ENCODE peak calls at places on chromosomes 16 and 17, in five cellular contexts. One of them, this sample, is unnamed.

GRCh38 chr17:44033841-44034408 is 19.2 kb upstream of the TMEM101 start:
- DNase-seq in SK-N-SH: no peak
- DNase-seq in IMR-90: no peak
- DNase-seq in K562: no peak
- DNase-seq in GM12878: no peak
- DNase-seq in this sample: no peak

GRCh38 chr17:73748521-73748920 is 104.3 kb upstream of the SDK2 start:
- DNase-seq in K562: no peak
- DNase-seq in GM12878: no peak
- DNase-seq in SK-N-SH: no peak
- DNase-seq in IMR-90: no peak
- DNase-seq in this sample: no peak

GRCh38 chr16:2719328-2720062 is 529 bp downstream of the PRSS27 start:
- DNase-seq in IMR-90: no peak
- DNase-seq in GM12878: no peak
- DNase-seq in K562: no peak
- DNase-seq in SK-N-SH: no peak
- DNase-seq in this sample: no peak

GRCh38 chr17:40110457-40110856 is 10.1 kb upstream of the NR1D1 start:
- DNase-seq in IMR-90: no peak
- DNase-seq in GM12878: no peak
- DNase-seq in K562: no peak
- DNase-seq in SK-N-SH: peak
- DNase-seq in this sample: no peak

GRCh38 chr16:23255000-23255399 is 47.1 kb upstream of the SCNN1B start:
- DNase-seq in SK-N-SH: no peak
- DNase-seq in IMR-90: no peak
- DNase-seq in GM12878: no peak
- DNase-seq in K562: no peak
- DNase-seq in this sample: no peak

GRCh38 chr16:69520413-69520799 is 45.4 kb upstream of the NFAT5 start:
- DNase-seq in IMR-90: no peak
- DNase-seq in K562: no peak
- DNase-seq in SK-N-SH: no peak
- DNase-seq in GM12878: no peak
- DNase-seq in this sample: no peak

GRCh38 chr17:65755799-65756198 is 194.4 kb upstream of the AXIN2 start:
- DNase-seq in IMR-90: peak
- DNase-seq in SK-N-SH: no peak
- DNase-seq in K562: no peak
- DNase-seq in GM12878: no peak
- DNase-seq in this sample: no peak

GRCh38 chr17:8012996-8013640 is 10.7 kb downstream of the GUCY2D start:
- DNase-seq in GM12878: no peak
- DNase-seq in IMR-90: no peak
- DNase-seq in SK-N-SH: no peak
- DNase-seq in K562: no peak
- DNase-seq in this sample: no peak

GRCh38 chr17:49015924-49016774 is 19.0 kb downstream of the IGF2BP1 start:
- DNase-seq in IMR-90: peak
- DNase-seq in K562: no peak
- DNase-seq in SK-N-SH: no peak
- DNase-seq in GM12878: no peak
- DNase-seq in this sample: peak

GRCh38 chr16:68281368-68282063 is 17.2 kb downstream of the SLC7A6 start:
- DNase-seq in K562: no peak
- DNase-seq in IMR-90: no peak
- DNase-seq in GM12878: no peak
- DNase-seq in SK-N-SH: no peak
- DNase-seq in this sample: no peak

GRCh38 chr17:72606656-72607055 is 485.8 kb downstream of the SLC39A11 start:
- DNase-seq in GM12878: no peak
- DNase-seq in SK-N-SH: no peak
- DNase-seq in K562: no peak
- DNase-seq in IMR-90: no peak
- DNase-seq in this sample: no peak

GRCh38 chr16:9058211-9058610 is 33.2 kb upstream of the HAPSTR1 start:
- DNase-seq in SK-N-SH: no peak
- DNase-seq in GM12878: no peak
- DNase-seq in IMR-90: no peak
- DNase-seq in K562: no peak
- DNase-seq in this sample: no peak

GRCh38 chr17:72416054-72416691 is 295.4 kb downstream of the SOX9 start:
- DNase-seq in GM12878: peak
- DNase-seq in IMR-90: no peak
- DNase-seq in K562: no peak
- DNase-seq in SK-N-SH: peak
- DNase-seq in this sample: no peak

GRCh38 chr17:33229499-33229898 is 63.6 kb downstream of the ASIC2 start:
- DNase-seq in IMR-90: no peak
- DNase-seq in GM12878: no peak
- DNase-seq in K562: no peak
- DNase-seq in SK-N-SH: no peak
- DNase-seq in this sample: no peak

GRCh38 chr17:3512512-3513171 is 36.8 kb downstream of the ASPA start:
- DNase-seq in K562: no peak
- DNase-seq in GM12878: no peak
- DNase-seq in IMR-90: peak
- DNase-seq in SK-N-SH: no peak
- DNase-seq in this sample: no peak

GRCh38 chr16:23508589-23509440 is 1.5 kb downstream of the GGA2 start:
- DNase-seq in GM12878: no peak
- DNase-seq in K562: peak
- DNase-seq in IMR-90: no peak
- DNase-seq in SK-N-SH: no peak
- DNase-seq in this sample: no peak

GRCh38 chr17:79601604-79602420 is 9.0 kb downstream of the RBFOX3 start:
- DNase-seq in IMR-90: no peak
- DNase-seq in SK-N-SH: no peak
- DNase-seq in K562: no peak
- DNase-seq in GM12878: no peak
- DNase-seq in this sample: no peak

GRCh38 chr17:37168731-37169353 is 206.9 kb upstream of the C17orf78 start:
- DNase-seq in SK-N-SH: no peak
- DNase-seq in IMR-90: no peak
- DNase-seq in GM12878: no peak
- DNase-seq in K562: no peak
- DNase-seq in this sample: no peak

GRCh38 chr17:72996791-72997190 is 95.7 kb downstream of the SLC39A11 start:
- DNase-seq in IMR-90: no peak
- DNase-seq in K562: no peak
- DNase-seq in SK-N-SH: no peak
- DNase-seq in GM12878: no peak
- DNase-seq in this sample: no peak

GRCh38 chr16:84562174-84562815 is 55.6 kb downstream of the COTL1 start:
- DNase-seq in SK-N-SH: no peak
- DNase-seq in GM12878: peak
- DNase-seq in K562: no peak
- DNase-seq in IMR-90: no peak
- DNase-seq in this sample: no peak

GRCh38 chr17:79478051-79478461 is 132.8 kb downstream of the RBFOX3 start:
- DNase-seq in SK-N-SH: no peak
- DNase-seq in IMR-90: no peak
- DNase-seq in K562: peak
- DNase-seq in GM12878: no peak
- DNase-seq in this sample: no peak

GRCh38 chr16:20409398-20410152 is at the start of gene ACSM5:
- DNase-seq in SK-N-SH: no peak
- DNase-seq in GM12878: no peak
- DNase-seq in IMR-90: no peak
- DNase-seq in K562: no peak
- DNase-seq in this sample: no peak

DNA sequence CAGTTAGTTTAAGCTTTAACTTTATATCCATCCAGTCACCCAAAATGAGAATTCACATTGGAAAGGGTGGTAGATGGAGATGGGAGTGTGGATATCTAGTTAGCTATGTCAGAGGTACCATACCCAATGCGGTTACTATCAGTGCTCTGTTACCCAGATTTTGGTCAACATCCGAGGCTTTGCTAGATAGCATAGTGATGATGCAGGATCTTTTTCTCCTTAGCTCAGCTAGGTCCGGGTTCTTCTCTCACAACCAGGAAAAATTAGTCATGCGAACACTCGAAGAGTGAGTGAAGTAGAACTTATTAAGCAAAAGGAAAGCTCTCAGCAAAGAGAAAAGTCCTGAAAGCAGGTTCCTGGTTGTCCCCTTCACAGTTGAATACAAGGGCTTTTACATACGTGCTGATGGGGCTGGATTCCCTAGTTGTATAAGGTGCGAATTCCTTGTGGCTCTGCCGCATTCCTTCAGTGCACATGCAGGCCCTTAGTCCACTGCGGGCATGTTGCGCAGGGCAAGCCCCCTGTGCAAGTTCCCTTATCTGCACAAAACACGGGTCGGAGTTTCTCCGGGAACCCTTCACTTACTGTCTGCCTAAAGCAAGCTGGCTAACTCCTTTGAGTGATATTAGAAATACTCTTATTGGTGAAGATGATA is 73.2 kb upstream of the FAM20A start:
- DNase-seq in SK-N-SH: no peak
- DNase-seq in IMR-90: no peak
- DNase-seq in GM12878: no peak
- DNase-seq in K562: no peak
- DNase-seq in this sample: no peak
- TF ChIP-seq RCOR1 in SK-N-SH: no peak
- TF ChIP-seq RCOR1 in IMR-90: no peak
- TF ChIP-seq RCOR1 in GM12878: no peak
- TF ChIP-seq RCOR1 in K562: no peak
- TF ChIP-seq RCOR1 in this sample: no peak

DNA sequence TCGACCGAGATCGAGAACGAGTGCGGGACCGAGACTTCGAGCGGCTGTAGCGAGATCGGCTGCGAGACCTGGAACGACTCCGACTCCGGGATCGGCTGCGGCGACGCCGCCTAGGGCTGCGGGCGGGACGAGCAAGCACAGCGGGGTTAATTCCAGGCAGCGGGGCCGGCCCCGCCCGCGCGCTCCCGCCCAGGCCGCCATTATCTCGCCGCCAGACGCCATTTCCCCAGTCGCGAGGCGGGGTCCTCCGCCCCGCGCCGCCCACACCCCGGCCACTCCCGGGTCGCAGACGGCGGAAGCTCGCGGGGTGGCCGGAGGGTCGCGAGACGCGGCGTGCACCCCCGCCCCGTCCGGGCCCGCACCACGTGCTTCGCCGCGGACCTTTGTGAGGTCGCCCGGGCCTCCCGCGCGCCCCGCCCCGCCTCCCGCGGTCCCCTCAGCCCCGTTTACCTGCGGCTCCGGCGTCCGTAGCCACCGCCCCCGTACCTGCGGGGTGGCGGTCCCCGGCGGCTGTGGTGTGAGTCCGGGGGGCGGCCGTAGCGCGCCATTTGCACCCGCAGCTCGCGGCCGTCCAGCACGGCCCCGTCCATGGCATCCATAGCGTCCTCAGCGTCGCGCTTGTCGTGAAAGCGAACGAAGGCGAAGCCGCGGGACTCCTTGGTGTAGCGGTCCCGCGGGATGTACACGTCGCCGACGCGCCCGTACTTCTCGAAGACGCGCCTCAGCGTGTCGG is 616 bp downstream of the SRSF2 start:
- DNase-seq in GM12878: no peak
- DNase-seq in IMR-90: peak
- DNase-seq in SK-N-SH: peak
- DNase-seq in K562: peak
- DNase-seq in this sample: no peak
- TF ChIP-seq CTCF in GM12878: no peak
- TF ChIP-seq CTCF in IMR-90: peak
- TF ChIP-seq CTCF in SK-N-SH: peak
- TF ChIP-seq CTCF in K562: peak
- TF ChIP-seq CTCF in this sample: no peak

DNA sequence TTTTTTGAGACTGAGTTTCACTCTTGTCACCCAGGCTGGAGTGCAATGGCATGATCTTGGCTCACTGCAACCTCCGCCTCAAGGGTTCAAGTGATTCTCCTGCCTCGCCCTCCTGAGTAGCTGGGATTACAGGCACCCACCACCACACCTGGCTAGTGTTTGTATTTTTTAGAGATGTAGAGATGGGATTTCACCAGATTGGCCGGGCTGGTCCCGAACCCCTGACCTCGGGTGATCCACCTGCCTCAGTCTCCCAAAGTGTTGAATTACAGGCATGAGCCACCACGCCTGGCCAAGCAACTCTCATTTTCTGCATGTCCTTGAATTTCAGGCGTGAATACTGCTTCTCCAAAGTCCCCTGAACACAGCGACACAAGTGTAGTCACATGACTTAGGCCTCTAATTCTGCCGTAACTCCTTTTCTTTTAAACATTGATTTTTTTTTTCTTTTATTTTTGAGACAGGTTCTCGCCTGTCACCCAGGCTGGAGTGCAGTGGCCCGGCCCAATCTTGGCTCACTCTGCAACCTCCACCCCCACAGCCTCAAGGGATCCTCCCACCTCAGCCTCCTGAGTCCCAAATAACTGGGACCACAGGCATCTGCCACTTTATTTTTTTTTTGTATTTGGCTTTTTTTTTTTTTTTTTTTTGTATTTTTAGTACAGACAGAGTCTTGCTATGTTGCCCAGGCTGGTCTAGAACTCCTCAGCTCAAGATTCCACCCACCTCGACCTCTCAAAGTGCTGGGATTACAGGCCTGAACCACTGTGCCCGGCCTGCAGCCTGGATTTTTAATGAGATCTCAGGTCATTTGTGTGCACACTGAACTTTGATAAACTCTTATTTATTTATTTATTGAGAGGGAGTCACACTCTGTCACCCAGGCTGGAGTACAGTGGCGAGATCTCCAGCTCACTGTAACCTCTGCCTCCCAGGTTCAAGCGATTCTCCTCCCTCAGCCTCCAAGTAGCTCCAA is 124.6 kb downstream of the KCNJ18 start:
- DNase-seq in SK-N-SH: no peak
- DNase-seq in K562: no peak
- DNase-seq in IMR-90: no peak
- DNase-seq in GM12878: no peak
- DNase-seq in this sample: no peak
- TF ChIP-seq RCOR1 in SK-N-SH: no peak
- TF ChIP-seq RCOR1 in K562: no peak
- TF ChIP-seq RCOR1 in IMR-90: no peak
- TF ChIP-seq RCOR1 in GM12878: no peak
- TF ChIP-seq RCOR1 in this sample: no peak

GRCh38 chr16:81140930-81141780 is 45.0 kb upstream of the GCSH start:
- DNase-seq in SK-N-SH: no peak
- DNase-seq in GM12878: no peak
- DNase-seq in K562: peak
- DNase-seq in IMR-90: no peak
- DNase-seq in this sample: peak

GRCh38 chr16:81143921-81144471 is 47.8 kb upstream of the GCSH start:
- DNase-seq in GM12878: no peak
- DNase-seq in K562: no peak
- DNase-seq in IMR-90: no peak
- DNase-seq in SK-N-SH: no peak
- DNase-seq in this sample: peak

GRCh38 chr16:81148277-81148676 is 52.1 kb upstream of the GCSH start:
- DNase-seq in IMR-90: no peak
- DNase-seq in GM12878: no peak
- DNase-seq in SK-N-SH: no peak
- DNase-seq in K562: no peak
- DNase-seq in this sample: no peak

GRCh38 chr16:81137754-81138153 is 41.6 kb upstream of the GCSH start:
- DNase-seq in IMR-90: no peak
- DNase-seq in K562: no peak
- DNase-seq in GM12878: no peak
- DNase-seq in SK-N-SH: no peak
- DNase-seq in this sample: no peak

GRCh38 chr16:81142864-81143263 is 46.7 kb upstream of the GCSH start:
- DNase-seq in IMR-90: no peak
- DNase-seq in K562: no peak
- DNase-seq in GM12878: no peak
- DNase-seq in SK-N-SH: no peak
- DNase-seq in this sample: no peak
- TF ChIP-seq CTCF in IMR-90: no peak
- TF ChIP-seq CTCF in K562: no peak
- TF ChIP-seq CTCF in GM12878: no peak
- TF ChIP-seq CTCF in SK-N-SH: no peak
- TF ChIP-seq CTCF in this sample: no peak

This sample was measured in A549.